ENCODE peak calls at places on chromosome 18, in four cellular contexts. One of them, this sample, is unnamed.

GRCh38 chr18:56659111-56659510 is 8.0 kb downstream of the WDR7 start:
- DNase-seq in CD8-positive, alpha-beta T cell: no peak
- DNase-seq in fibroblast of mammary gland: no peak
- DNase-seq in GM13977: no peak
- DNase-seq in this sample: no peak

GRCh38 chr18:46310675-46311345 is 206.6 kb downstream of the HAUS1 start:
- DNase-seq in CD8-positive, alpha-beta T cell: no peak
- DNase-seq in fibroblast of mammary gland: no peak
- DNase-seq in GM13977: no peak
- DNase-seq in this sample: no peak

GRCh38 chr18:61963705-61964104 is 70.9 kb upstream of the RNF152 start:
- DNase-seq in CD8-positive, alpha-beta T cell: no peak
- DNase-seq in fibroblast of mammary gland: no peak
- DNase-seq in GM13977: no peak
- DNase-seq in this sample: no peak

GRCh38 chr18:79784965-79785770 is 12.6 kb upstream of the KCNG2 start:
- DNase-seq in CD8-positive, alpha-beta T cell: no peak
- DNase-seq in fibroblast of mammary gland: peak
- DNase-seq in GM13977: no peak
- DNase-seq in this sample: no peak

GRCh38 chr18:1648715-1649114 is 744.0 kb downstream of the ADCYAP1 start:
- DNase-seq in CD8-positive, alpha-beta T cell: no peak
- DNase-seq in fibroblast of mammary gland: no peak
- DNase-seq in GM13977: no peak
- DNase-seq in this sample: no peak

GRCh38 chr18:51051105-51051712 is 21.2 kb downstream of the SMAD4 start:
- DNase-seq in CD8-positive, alpha-beta T cell: no peak
- DNase-seq in fibroblast of mammary gland: peak
- DNase-seq in GM13977: peak
- DNase-seq in this sample: peak

GRCh38 chr18:26863122-26863879 is 2.2 kb downstream of the AQP4 start:
- DNase-seq in CD8-positive, alpha-beta T cell: no peak
- DNase-seq in fibroblast of mammary gland: no peak
- DNase-seq in GM13977: no peak
- DNase-seq in this sample: peak

GRCh38 chr18:76922107-76922506 is 99.8 kb downstream of the ZNF236 start:
- DNase-seq in CD8-positive, alpha-beta T cell: peak
- DNase-seq in fibroblast of mammary gland: peak
- DNase-seq in GM13977: peak
- DNase-seq in this sample: peak

This sample was measured in neural progenitor cell.